ENCODE peak calls at places on chromosomes 16 and 17, in nine cellular contexts. G, D, S, C, H, I, R, N and J are unnamed samples.

GRCh38 chr16:81313731-81314602 is 795 bp upstream of the GAN start:
- DNase-seq in N (no peak), S (no peak), H (no peak), C (no peak), D (no peak), R (peak), I (no peak), G (peak), J (no peak)

GRCh38 chr17:21200590-21201301 is 13.2 kb downstream of the TMEM11 start:
- DNase-seq in S (no peak), R (no peak), D (no peak), C (no peak), G (no peak), N (no peak), H (no peak), I (no peak), J (no peak)

GRCh38 chr17:64066709-64067108 is 46.3 kb upstream of the ICAM2 start:
- DNase-seq in R (no peak), H (no peak), G (no peak), S (no peak), D (no peak), N (no peak), I (no peak), C (no peak), J (no peak)

GRCh38 chr16:3175157-3176153 is 12.5 kb upstream of the OR1F1 start:
- DNase-seq in N (peak), G (peak), H (no peak), C (no peak), S (no peak), D (no peak), R (peak), I (peak), J (no peak)

GRCh38 chr16:31861415-31861814 is 12.2 kb upstream of the ZNF267 start:
- DNase-seq in S (no peak), I (no peak), D (no peak), C (no peak), R (no peak), H (no peak), N (no peak), G (no peak), J (no peak)

GRCh38 chr16:57689772-57690558 is 4.6 kb upstream of the DRC7 start:
- DNase-seq in R (no peak), C (peak), D (no peak), N (peak), H (no peak), S (no peak), I (no peak), G (no peak), J (no peak)

GRCh38 chr17:40175928-40176327 is 1.3 kb upstream of the RAPGEFL1 start:
- DNase-seq in G (no peak), N (no peak), S (no peak), C (no peak), D (no peak), I (no peak), H (no peak), R (no peak), J (no peak)

GRCh38 chr16:65068151-65068740 is 53.6 kb downstream of the CDH11 start:
- DNase-seq in S (no peak), C (peak), D (no peak), N (no peak), H (no peak), R (no peak), G (no peak), I (no peak), J (no peak)

GRCh38 chr16:14069818-14070217 is 1.3 kb upstream of the MRTFB start:
- DNase-seq in H (no peak), D (no peak), S (no peak), R (no peak), G (no peak), I (no peak), N (no peak), C (no peak), J (no peak)

GRCh38 chr16:6732166-6732565 is 600.5 kb upstream of the RBFOX1 start:
- DNase-seq in N (no peak), G (no peak), H (no peak), R (no peak), C (no peak), D (no peak), I (no peak), S (no peak), J (no peak)

GRCh38 chr16:13856398-13856797 is 63.6 kb upstream of the ERCC4 start:
- DNase-seq in H (no peak), N (no peak), S (no peak), G (no peak), R (no peak), I (no peak), C (no peak), D (no peak), J (no peak)

GRCh38 chr17:47159315-47159714 is 29.8 kb downstream of the CDC27 start:
- DNase-seq in I (no peak), S (no peak), G (no peak), H (no peak), C (no peak), N (no peak), D (no peak), R (no peak), J (no peak)

GRCh38 chr17:67999291-67999911 is 3.1 kb upstream of the C17orf58 start:
- DNase-seq in C (no peak), G (no peak), R (peak), D (no peak), N (no peak), I (no peak), H (no peak), S (no peak), J (no peak)

GRCh38 chr16:26129997-26130396 is 438.2 kb downstream of the HS3ST4 start:
- DNase-seq in S (no peak), I (no peak), N (no peak), H (no peak), G (no peak), D (no peak), R (no peak), C (no peak), J (no peak)

GRCh38 chr16:81403601-81404391 is 40.8 kb upstream of the CMIP start:
- DNase-seq in H (peak), R (peak), S (peak), G (peak), D (peak), I (peak), N (peak), C (peak), J (peak)

GRCh38 chr16:25138130-25138529 is 26.6 kb downstream of the LCMT1 start:
- DNase-seq in N (no peak), S (no peak), G (no peak), C (no peak), I (no peak), H (no peak), D (no peak), R (no peak), J (no peak)